ENCODE peak calls at places on chromosomes 13 and 19, in five cellular contexts. B, U, T, G and L are unnamed samples.

GRCh38 chr13:30395192-30396158 is 26.8 kb upstream of the UBE2L5 start:
- DNase-seq in G (peak; percentile 60), B (peak; percentile 93), T (peak; percentile 55), U (peak; percentile 97), L (peak; percentile 67)

GRCh38 chr19:53132231-53132991 is at the start of gene ZNF415:
- DNase-seq in B (peak; percentile 67), G (no peak), U (no peak), T (no peak), L (peak; percentile 89)

GRCh38 chr13:32116210-32116609 is 84.6 kb downstream of the FRY start:
- DNase-seq in U (no peak), G (no peak), T (no peak), B (no peak), L (no peak)

GRCh38 chr13:47929156-47929555 is 71.9 kb downstream of the SUCLA2 start:
- DNase-seq in B (peak; percentile 24), T (no peak), U (no peak), G (no peak), L (no peak)

GRCh38 chr13:93151277-93151676 is 75.3 kb upstream of the GPC6 start:
- DNase-seq in B (peak; percentile 91), T (no peak), U (no peak), G (no peak), L (no peak)

GRCh38 chr13:24615911-24616472 is 64.2 kb upstream of the ATP12A start:
- DNase-seq in T (no peak), B (no peak), U (no peak), G (no peak), L (no peak)

GRCh38 chr13:28220166-28220565 is 81.8 kb downstream of the PAN3 start:
- DNase-seq in T (no peak), G (no peak), B (peak; percentile 46), U (no peak), L (no peak)

GRCh38 chr13:83895994-83896580 is 13.8 kb upstream of the SLITRK1 start:
- DNase-seq in U (no peak), B (peak; percentile 6), T (no peak), G (no peak), L (no peak)

GRCh38 chr13:99442273-99442895 is 58.9 kb upstream of the TM9SF2 start:
- DNase-seq in G (no peak), T (peak; percentile 55), B (peak; percentile 45), U (peak; percentile 35), L (peak; percentile 58)

GRCh38 chr19:40806385-40807146 is 7.6 kb downstream of the EGLN2 start:
- DNase-seq in G (no peak), B (peak; percentile 95), U (peak; percentile 66), T (peak; percentile 84), L (peak; percentile 97)

GRCh38 chr19:29075149-29075548 is 137.8 kb downstream of the UQCRFS1 start:
- DNase-seq in T (no peak), U (no peak), B (no peak), G (no peak), L (no peak)

GRCh38 chr19:41965127-41965526 is 6.0 kb upstream of the RABAC1 start:
- DNase-seq in T (no peak), G (no peak), U (no peak), B (no peak), L (no peak)

GRCh38 chr13:111867657-111868056 is 199.3 kb upstream of the SOX1 start:
- DNase-seq in T (no peak), G (no peak), B (no peak), U (no peak), L (no peak)

GRCh38 chr19:2309734-2310362 is 1.9 kb upstream of the LINGO3 start:
- DNase-seq in U (no peak), G (no peak), T (no peak), B (peak; percentile 54), L (peak; percentile 79)

GRCh38 chr19:50501186-50501567 is 9.8 kb downstream of the JOSD2 start:
- DNase-seq in U (no peak), B (no peak), T (no peak), G (no peak), L (no peak)

GRCh38 chr19:48812094-48812929 is 1.5 kb upstream of the BCAT2 start:
- DNase-seq in T (peak; percentile 95), B (peak; percentile 13), G (no peak), U (peak; percentile 37), L (peak; percentile 97)

GRCh38 chr13:31890946-31891345 is 140.6 kb upstream of the FRY start:
- DNase-seq in B (no peak), U (no peak), T (no peak), G (no peak), L (no peak)

GRCh38 chr19:45137179-45137761 is 23.5 kb downstream of the NKPD1 start:
- DNase-seq in B (no peak), U (no peak), T (no peak), G (peak; percentile 93), L (peak; percentile 63)

GRCh38 chr19:43465468-43466120 is at the start of gene LYPD3:
- DNase-seq in T (no peak), G (no peak), U (no peak), B (peak; percentile 31), L (no peak)

GRCh38 chr19:19386373-19386869 is 19.1 kb upstream of the GATAD2A start:
- DNase-seq in G (no peak), T (no peak), U (no peak), B (no peak), L (no peak)

GRCh38 chr19:15280048-15280725 is 47.9 kb upstream of the EPHX3 start:
- DNase-seq in U (no peak), G (no peak), B (peak; percentile 71), T (no peak), L (no peak)

GRCh38 chr13:78160793-78161192 is 242.2 kb upstream of the EDNRB start:
- DNase-seq in G (no peak), B (peak; percentile 88), U (no peak), T (no peak), L (no peak)

DNA sequence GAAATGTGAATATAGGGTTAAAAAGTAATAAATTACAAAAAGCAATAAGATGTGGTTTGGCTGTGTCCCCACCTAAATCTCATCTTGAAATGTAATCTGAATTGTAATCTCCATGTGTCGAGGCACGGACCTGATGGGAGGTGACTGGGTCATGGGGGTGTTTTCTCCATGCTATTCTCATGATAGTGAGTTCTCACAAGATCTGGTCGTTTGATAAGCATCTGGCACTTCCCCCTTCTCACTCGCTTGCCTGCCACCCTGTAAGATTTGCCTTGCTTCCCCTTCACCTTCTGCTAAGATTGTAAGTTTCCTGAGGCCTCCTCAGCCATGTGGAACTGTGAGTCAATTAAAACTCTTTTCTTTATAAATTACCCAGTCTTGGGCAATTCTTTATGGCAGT is 577.4 kb downstream of the TBC1D4 start:
- DNase-seq in B (no peak), G (no peak), U (no peak), T (no peak), L (no peak)
- TF ChIP-seq MXI1 in B (no peak), G (no peak), U (no peak), T (no peak), L (no peak)

GRCh38 chr19:8131517-8131916 is 17.9 kb downstream of the FBN3 start:
- DNase-seq in T (no peak), U (no peak), G (no peak), B (no peak), L (peak; percentile 87)
- TF ChIP-seq MXI1 in T (no peak), U (no peak), G (no peak), B (no peak), L (peak; percentile 50)

DNA sequence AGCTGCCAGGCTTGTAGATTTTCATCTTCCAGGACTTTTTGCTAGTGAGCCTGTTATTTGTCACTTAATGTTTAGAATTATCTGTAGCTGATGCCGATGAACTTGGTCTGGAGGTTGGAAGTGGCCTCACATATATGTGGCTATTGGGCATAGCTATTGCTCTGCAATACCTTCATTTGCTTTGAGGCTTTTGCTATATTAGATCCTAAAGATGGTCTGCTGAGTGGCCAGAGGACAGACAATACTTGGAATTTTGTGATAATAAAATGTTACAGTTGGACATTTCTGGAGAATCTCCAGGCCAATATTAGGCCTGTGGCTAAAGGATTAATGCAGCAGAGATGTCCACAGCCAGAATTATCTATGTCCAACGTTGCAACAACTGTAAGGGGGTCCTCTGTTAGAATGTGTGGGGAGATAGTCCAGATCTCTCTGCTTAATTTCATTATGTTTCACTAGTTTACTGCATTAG is 222.3 kb downstream of the GPC5 start:
- DNase-seq in T (no peak), B (no peak), G (no peak), U (no peak), L (peak; percentile 57)
- TF ChIP-seq MXI1 in T (no peak), B (no peak), G (no peak), U (no peak), L (no peak)

GRCh38 chr19:18290250-18291018 is 9.0 kb upstream of the JUND start:
- DNase-seq in B (peak; percentile 52), T (peak; percentile 70), U (no peak), G (peak; percentile 79), L (no peak)

GRCh38 chr19:18284710-18285430 is 3.4 kb upstream of the JUND start:
- DNase-seq in U (no peak), T (no peak), G (no peak), B (no peak), L (no peak)

GRCh38 chr19:18289471-18290066 is 8.1 kb upstream of the JUND start:
- DNase-seq in B (no peak), T (no peak), G (no peak), U (no peak), L (no peak)

GRCh38 chr19:18287836-18288772 is 6.7 kb upstream of the JUND start:
- DNase-seq in G (no peak), B (no peak), U (no peak), T (no peak), L (no peak)

DNA sequence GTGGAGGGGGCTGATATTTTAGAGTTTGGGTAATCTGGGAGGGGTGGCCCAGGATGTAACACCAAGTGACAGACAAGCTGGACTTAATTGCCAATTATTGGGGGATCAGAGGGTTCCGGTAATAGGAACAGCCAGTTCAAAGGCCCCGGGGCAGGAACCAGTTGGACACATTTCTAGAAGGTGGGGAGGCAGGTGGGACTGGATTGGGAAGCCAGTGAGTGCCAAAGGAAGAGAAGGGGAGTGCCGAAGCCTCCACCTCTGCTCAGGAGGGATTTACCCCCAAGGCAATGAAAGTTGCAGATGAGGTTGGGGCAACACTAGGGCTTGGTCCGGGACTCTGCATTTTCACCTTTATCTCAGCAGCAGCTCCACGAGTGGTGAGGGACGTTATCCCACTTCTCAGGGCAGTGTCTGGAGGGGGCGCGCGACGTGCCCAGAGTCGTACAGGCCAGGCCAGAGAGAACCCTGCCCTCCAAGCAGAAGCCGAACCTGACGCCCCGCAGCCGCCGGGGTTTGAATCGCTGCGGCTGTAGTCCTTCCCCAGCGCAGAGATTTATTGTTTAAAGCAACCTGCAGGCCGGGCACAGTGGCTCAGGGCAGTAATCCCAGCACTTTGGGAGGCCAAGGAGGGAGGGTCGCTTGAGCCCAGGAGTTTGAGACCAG is 5.7 kb upstream of the JUND start:
- DNase-seq in G (no peak), T (no peak), B (no peak), U (no peak), L (no peak)
- TF ChIP-seq MXI1 in G (no peak), T (no peak), B (no peak), U (no peak), L (no peak)